ENCODE peak calls at places on chromosome 1, in seven cellular contexts. Z, B, V, J, N, F and D are unnamed samples.

GRCh38 chr1:74697832-74698231 is 24.2 kb upstream of the ERICH3 start:
- DNase-seq in Z (no peak), B (no peak), V (no peak), J (no peak), N (no peak), F (no peak), D (no peak)

GRCh38 chr1:23718482-23718881 is 24.8 kb upstream of the ELOA start:
- DNase-seq in Z (peak), B (no peak), V (no peak), J (no peak), N (no peak), F (no peak), D (no peak)

GRCh38 chr1:215022204-215022603 is 60.3 kb upstream of the KCNK2 start:
- DNase-seq in Z (no peak), B (no peak), V (no peak), J (no peak), N (no peak), F (no peak), D (no peak)

GRCh38 chr1:174103766-174104165 is 55.6 kb upstream of the RABGAP1L start:
- DNase-seq in Z (no peak), B (no peak), V (no peak), J (no peak), N (no peak), F (no peak), D (no peak)

GRCh38 chr1:210291786-210292275 is 36.9 kb upstream of the HHAT start:
- DNase-seq in Z (no peak), B (no peak), V (no peak), J (no peak), N (no peak), F (no peak), D (no peak)

GRCh38 chr1:94608852-94609570 is 67.5 kb upstream of the F3 start:
- DNase-seq in Z (no peak), B (no peak), V (no peak), J (no peak), N (no peak), F (no peak), D (no peak)

GRCh38 chr1:54602559-54602958 is 20.8 kb downstream of the FAM151A start:
- DNase-seq in Z (no peak), B (no peak), V (no peak), J (no peak), N (no peak), F (no peak), D (no peak)

GRCh38 chr1:88549536-88549935 is 134.5 kb upstream of the PKN2 start:
- DNase-seq in Z (peak), B (no peak), V (no peak), J (no peak), N (no peak), F (no peak), D (no peak)

GRCh38 chr1:235652364-235652763 is 2.8 kb upstream of the GNG4 start:
- DNase-seq in Z (no peak), B (no peak), V (no peak), J (no peak), N (no peak), F (no peak), D (no peak)

GRCh38 chr1:11795238-11795890 is 10.4 kb downstream of the MTHFR start:
- DNase-seq in Z (no peak), B (no peak), V (no peak), J (no peak), N (no peak), F (no peak), D (no peak)

GRCh38 chr1:246114369-246114768 is 392.7 kb downstream of the SMYD3 start:
- DNase-seq in Z (peak), B (no peak), V (no peak), J (no peak), N (no peak), F (no peak), D (no peak)

GRCh38 chr1:155250633-155251449 is 4.4 kb downstream of the ENTREP3 start:
- DNase-seq in Z (peak), B (peak), V (peak), J (no peak), N (peak), F (peak), D (peak)

GRCh38 chr1:1246230-1246600 is 307 bp downstream of the C1QTNF12 start:
- DNase-seq in Z (no peak), B (no peak), V (no peak), J (no peak), N (no peak), F (no peak), D (no peak)

GRCh38 chr1:2526824-2527552 is 592 bp upstream of the PANK4 start:
- DNase-seq in Z (no peak), B (no peak), V (peak), J (no peak), N (no peak), F (no peak), D (no peak)

GRCh38 chr1:160996195-160996594 is 24.8 kb downstream of the F11R start:
- DNase-seq in Z (no peak), B (no peak), V (no peak), J (no peak), N (no peak), F (no peak), D (no peak)

GRCh38 chr1:44660176-44660575 is 14.1 kb downstream of the TMEM53 start:
- DNase-seq in Z (peak), B (no peak), V (peak), J (no peak), N (no peak), F (no peak), D (no peak)

GRCh38 chr1:64962447-64962846 is 3.9 kb downstream of the JAK1 start:
- DNase-seq in Z (no peak), B (peak), V (no peak), J (no peak), N (no peak), F (no peak), D (no peak)

GRCh38 chr1:231040019-231040799 is at the start of gene FAM89A:
- DNase-seq in Z (no peak), B (peak), V (peak), J (no peak), N (peak), F (peak), D (peak)